ENCODE peak calls at places on chromosomes 1 and 21, in ten cellular contexts. M, C, K, W, B, A, O, T, F and J are unnamed samples.

GRCh38 chr1:41496080-41497055 is 11.9 kb upstream of the EDN2 start:
- DNase-seq in T (peak), O (peak), C (no peak), B (peak), W (peak), K (no peak), M (peak), A (peak), F (peak), J (no peak)

GRCh38 chr1:225651376-225651871 is 1.5 kb downstream of the ENAH start:
- DNase-seq in B (no peak), K (no peak), W (no peak), F (no peak), M (no peak), C (no peak), A (no peak), T (no peak), O (no peak), J (no peak)

GRCh38 chr1:3695326-3696217 is 43.3 kb downstream of the TP73 start:
- DNase-seq in W (peak), T (peak), M (no peak), O (peak), C (peak), A (peak), F (peak), B (peak), K (no peak), J (no peak)

GRCh38 chr1:116474921-116475849 is 95.6 kb downstream of the CD58 start:
- DNase-seq in O (no peak), T (no peak), B (peak), W (peak), M (no peak), K (no peak), A (no peak), C (no peak), F (no peak), J (no peak)

GRCh38 chr1:1432951-1433803 is 2.3 kb upstream of the VWA1 start:
- DNase-seq in A (peak), O (peak), K (no peak), F (no peak), B (peak), C (peak), M (no peak), W (peak), T (no peak), J (no peak)

GRCh38 chr1:22654692-22655091 is 1.7 kb downstream of the C1QB start:
- DNase-seq in T (no peak), W (no peak), B (no peak), A (no peak), F (no peak), M (no peak), K (no peak), C (no peak), O (no peak), J (no peak)

GRCh38 chr1:44645466-44646244 is 28.6 kb downstream of the TMEM53 start:
- DNase-seq in O (no peak), M (no peak), F (no peak), B (peak), W (peak), A (peak), C (peak), T (no peak), K (no peak), J (no peak)

GRCh38 chr1:101284021-101284420 is 47.2 kb downstream of the S1PR1 start:
- DNase-seq in F (peak), T (no peak), O (no peak), C (no peak), M (no peak), K (no peak), B (no peak), A (no peak), W (no peak), J (no peak)

GRCh38 chr1:54997711-54997986 is 1.1 kb upstream of the BSND start:
- DNase-seq in M (no peak), W (no peak), A (no peak), O (no peak), F (no peak), K (no peak), C (no peak), T (no peak), B (no peak), J (no peak)

GRCh38 chr1:115426271-115426771 is 88.3 kb upstream of the NGF start:
- DNase-seq in A (no peak), T (no peak), F (no peak), C (no peak), B (no peak), M (peak), K (no peak), W (peak), O (no peak), J (no peak)

GRCh38 chr1:8348056-8348776 is 30.3 kb downstream of the SLC45A1 start:
- DNase-seq in M (no peak), F (no peak), A (no peak), C (no peak), W (peak), O (no peak), B (peak), K (no peak), T (no peak), J (no peak)

GRCh38 chr1:58439946-58440345 is 106.6 kb downstream of the OMA1 start:
- DNase-seq in M (no peak), B (no peak), C (no peak), K (no peak), W (no peak), T (no peak), A (no peak), F (no peak), O (no peak), J (no peak)

GRCh38 chr1:31939484-31940329 is 1.5 kb upstream of the PTP4A2 start:
- DNase-seq in W (peak), F (peak), K (peak), M (peak), B (no peak), C (peak), T (peak), O (no peak), A (no peak), J (peak)

GRCh38 chr21:45207839-45208626 is 79.7 kb downstream of the POFUT2 start:
- DNase-seq in O (no peak), K (no peak), W (no peak), T (no peak), M (no peak), A (no peak), C (no peak), F (no peak), B (no peak), J (no peak)

GRCh38 chr21:45142469-45142868 is 68.1 kb downstream of the ADARB1 start:
- DNase-seq in B (no peak), M (no peak), K (no peak), A (no peak), C (no peak), T (no peak), W (peak), O (no peak), F (no peak), J (no peak)

GRCh38 chr1:239985044-239985443 is 106.6 kb upstream of the FMN2 start:
- DNase-seq in T (no peak), A (no peak), W (no peak), O (no peak), K (no peak), M (no peak), B (no peak), F (no peak), C (no peak), J (no peak)

GRCh38 chr1:156645058-156645457 is 3.1 kb downstream of the BCAN start:
- DNase-seq in W (no peak), K (no peak), M (no peak), B (no peak), A (no peak), O (no peak), T (no peak), C (no peak), F (no peak), J (no peak)

GRCh38 chr1:183075861-183076260 is 52.6 kb downstream of the LAMC1 start:
- DNase-seq in M (no peak), W (no peak), K (no peak), B (no peak), F (no peak), C (no peak), T (no peak), O (no peak), A (no peak), J (no peak)

GRCh38 chr1:18882511-18882910 is 19.8 kb downstream of the ALDH4A1 start:
- DNase-seq in A (no peak), F (no peak), C (no peak), B (no peak), W (no peak), O (no peak), M (no peak), K (no peak), T (no peak), J (no peak)

GRCh38 chr1:25675729-25676476 is 59.3 kb downstream of the MAN1C1 start:
- DNase-seq in K (peak), O (no peak), F (peak), B (no peak), A (no peak), M (no peak), C (no peak), W (no peak), T (no peak), J (peak)

GRCh38 chr1:22412932-22413727 is 38.5 kb upstream of the ZBTB40 start:
- DNase-seq in F (no peak), O (no peak), M (no peak), A (no peak), K (no peak), C (peak), B (no peak), T (no peak), W (no peak), J (no peak)

GRCh38 chr1:167086033-167086432 is 4.1 kb downstream of the GPA33 start:
- DNase-seq in O (no peak), A (no peak), W (no peak), F (no peak), K (no peak), B (no peak), T (no peak), C (no peak), M (no peak), J (no peak)

GRCh38 chr1:114669562-114670082 is at the start of gene DENND2C:
- DNase-seq in B (no peak), C (no peak), O (no peak), T (peak), W (no peak), F (no peak), M (peak), A (no peak), K (no peak), J (no peak)

GRCh38 chr1:14443164-14443787 is 155.2 kb upstream of the KAZN start:
- DNase-seq in T (no peak), K (no peak), W (no peak), O (no peak), B (no peak), A (no peak), C (no peak), F (no peak), M (no peak), J (no peak)

GRCh38 chr1:94142022-94142421 is 21.1 kb upstream of the ABCA4 start:
- DNase-seq in K (no peak), B (no peak), C (no peak), T (no peak), A (no peak), M (no peak), O (no peak), F (no peak), W (no peak), J (no peak)

GRCh38 chr1:22331618-22332017 is 120.0 kb upstream of the ZBTB40 start:
- DNase-seq in B (no peak), W (no peak), F (no peak), O (no peak), T (no peak), A (no peak), M (no peak), K (no peak), C (no peak), J (no peak)

GRCh38 chr1:31981976-31982375 is 31.7 kb upstream of the KHDRBS1 start:
- DNase-seq in B (no peak), C (no peak), O (no peak), W (no peak), A (no peak), M (no peak), K (no peak), T (no peak), F (peak), J (peak)

GRCh38 chr1:58814251-58815068 is 30.6 kb upstream of the JUN start:
- DNase-seq in W (peak), B (no peak), M (no peak), A (no peak), O (peak), K (no peak), F (no peak), C (no peak), T (peak), J (no peak)

GRCh38 chr21:14712121-14712520 is 166.0 kb upstream of the SAMSN1 start:
- DNase-seq in T (no peak), F (no peak), C (no peak), O (no peak), B (no peak), M (no peak), A (no peak), W (no peak), K (no peak), J (no peak)

GRCh38 chr21:42665026-42665425 is 11.6 kb downstream of the PDE9A start:
- DNase-seq in W (peak), M (no peak), O (no peak), B (no peak), C (no peak), F (no peak), T (no peak), K (no peak), A (no peak), J (no peak)

GRCh38 chr1:2275796-2276536 is 47.8 kb downstream of the SKI start:
- DNase-seq in M (no peak), K (no peak), C (peak), F (no peak), A (no peak), W (peak), O (no peak), T (no peak), B (no peak), J (no peak)

GRCh38 chr1:234597894-234598293 is 12.1 kb downstream of the IRF2BP2 start:
- DNase-seq in K (no peak), M (no peak), B (peak), T (no peak), W (peak), F (peak), A (no peak), C (no peak), O (peak), J (no peak)

GRCh38 chr21:46124083-46124925 is 26.4 kb downstream of the COL6A2 start:
- DNase-seq in B (no peak), K (peak), O (no peak), T (peak), C (no peak), W (peak), F (no peak), M (no peak), A (no peak), J (no peak)

GRCh38 chr1:69737527-69738176 is 169.9 kb downstream of the LRRC7 start:
- DNase-seq in M (peak), B (no peak), W (no peak), K (no peak), A (peak), T (no peak), O (peak), F (peak), C (peak), J (no peak)

GRCh38 chr1:198756470-198756869 is 117.6 kb downstream of the PTPRC start:
- DNase-seq in B (no peak), C (peak), O (no peak), T (no peak), K (no peak), F (no peak), M (no peak), A (no peak), W (no peak), J (no peak)

GRCh38 chr1:170789063-170789462 is 125.1 kb downstream of the PRRX1 start:
- DNase-seq in F (no peak), M (no peak), B (no peak), A (no peak), C (no peak), O (no peak), T (no peak), K (no peak), W (no peak), J (no peak)

GRCh38 chr1:244778356-244778755 is 57.1 kb upstream of the COX20 start:
- DNase-seq in W (no peak), C (no peak), K (no peak), T (no peak), A (no peak), O (no peak), B (no peak), M (peak), F (no peak), J (no peak)